ENCODE peak calls at places on chromosomes 7 and 10, in nine cellular contexts. One of them, this sample, is unnamed.

GRCh38 chr7:139246905-139247304 is 15.9 kb downstream of the UBN2 start:
- DNase-seq in fibroblast of the aortic adventitia: peak
- DNase-seq in fibroblast of pulmonary artery: peak
- DNase-seq in HCT116: no peak
- DNase-seq in fibroblast of lung: peak
- DNase-seq in stomach: no peak
- DNase-seq in astrocyte of the spinal cord: peak
- DNase-seq in heart right ventricle: no peak
- DNase-seq in cardiac fibroblast: peak
- DNase-seq in this sample: peak

GRCh38 chr7:150876817-150877526 is 24.7 kb downstream of the AOC1 start:
- DNase-seq in fibroblast of the aortic adventitia: peak
- DNase-seq in fibroblast of pulmonary artery: peak
- DNase-seq in HCT116: peak
- DNase-seq in fibroblast of lung: peak
- DNase-seq in stomach: peak
- DNase-seq in astrocyte of the spinal cord: peak
- DNase-seq in heart right ventricle: peak
- DNase-seq in cardiac fibroblast: peak
- DNase-seq in this sample: peak

GRCh38 chr10:84715911-84716310 is 387.5 kb downstream of the CCSER2 start:
- DNase-seq in fibroblast of the aortic adventitia: no peak
- DNase-seq in fibroblast of pulmonary artery: peak
- DNase-seq in HCT116: peak
- DNase-seq in fibroblast of lung: no peak
- DNase-seq in stomach: no peak
- DNase-seq in astrocyte of the spinal cord: peak
- DNase-seq in heart right ventricle: no peak
- DNase-seq in cardiac fibroblast: peak
- DNase-seq in this sample: no peak

GRCh38 chr10:103885617-103886016 is 30.2 kb upstream of the SH3PXD2A start:
- DNase-seq in fibroblast of the aortic adventitia: peak
- DNase-seq in fibroblast of pulmonary artery: peak
- DNase-seq in HCT116: no peak
- DNase-seq in fibroblast of lung: peak
- DNase-seq in stomach: no peak
- DNase-seq in astrocyte of the spinal cord: peak
- DNase-seq in heart right ventricle: no peak
- DNase-seq in cardiac fibroblast: peak
- DNase-seq in this sample: peak

GRCh38 chr7:47202146-47202768 is 379.7 kb downstream of the TNS3 start:
- DNase-seq in fibroblast of the aortic adventitia: no peak
- DNase-seq in fibroblast of pulmonary artery: no peak
- DNase-seq in HCT116: no peak
- DNase-seq in fibroblast of lung: peak
- DNase-seq in stomach: no peak
- DNase-seq in astrocyte of the spinal cord: no peak
- DNase-seq in heart right ventricle: no peak
- DNase-seq in cardiac fibroblast: no peak
- DNase-seq in this sample: peak

GRCh38 chr10:119761106-119761505 is 35.3 kb downstream of the INPP5F start:
- DNase-seq in fibroblast of the aortic adventitia: peak
- DNase-seq in fibroblast of pulmonary artery: peak
- DNase-seq in HCT116: no peak
- DNase-seq in fibroblast of lung: peak
- DNase-seq in stomach: no peak
- DNase-seq in astrocyte of the spinal cord: peak
- DNase-seq in heart right ventricle: no peak
- DNase-seq in cardiac fibroblast: peak
- DNase-seq in this sample: peak

GRCh38 chr10:103648231-103648950 is 154.9 kb downstream of the NEURL1 start:
- DNase-seq in fibroblast of the aortic adventitia: peak
- DNase-seq in fibroblast of pulmonary artery: no peak
- DNase-seq in HCT116: no peak
- DNase-seq in fibroblast of lung: peak
- DNase-seq in stomach: no peak
- DNase-seq in astrocyte of the spinal cord: no peak
- DNase-seq in heart right ventricle: no peak
- DNase-seq in cardiac fibroblast: peak
- DNase-seq in this sample: peak

GRCh38 chr10:86681047-86681446 is 12.7 kb downstream of the LDB3 start:
- DNase-seq in fibroblast of the aortic adventitia: no peak
- DNase-seq in fibroblast of pulmonary artery: no peak
- DNase-seq in HCT116: no peak
- DNase-seq in fibroblast of lung: no peak
- DNase-seq in stomach: peak
- DNase-seq in astrocyte of the spinal cord: no peak
- DNase-seq in heart right ventricle: peak
- DNase-seq in cardiac fibroblast: no peak
- DNase-seq in this sample: no peak

GRCh38 chr7:27196287-27196739 is 3.6 kb downstream of the HOXA13 start:
- DNase-seq in fibroblast of the aortic adventitia: peak
- DNase-seq in fibroblast of pulmonary artery: peak
- DNase-seq in HCT116: no peak
- DNase-seq in fibroblast of lung: peak
- DNase-seq in stomach: peak
- DNase-seq in astrocyte of the spinal cord: peak
- DNase-seq in heart right ventricle: peak
- DNase-seq in cardiac fibroblast: peak
- DNase-seq in this sample: peak

GRCh38 chr7:8258166-8258565 is 3.8 kb downstream of the ICA1 start:
- DNase-seq in fibroblast of the aortic adventitia: no peak
- DNase-seq in fibroblast of pulmonary artery: no peak
- DNase-seq in HCT116: no peak
- DNase-seq in fibroblast of lung: no peak
- DNase-seq in stomach: no peak
- DNase-seq in astrocyte of the spinal cord: no peak
- DNase-seq in heart right ventricle: no peak
- DNase-seq in cardiac fibroblast: no peak
- DNase-seq in this sample: no peak

GRCh38 chr7:1329261-1329660 is 96.6 kb downstream of the UNCX start:
- DNase-seq in fibroblast of the aortic adventitia: no peak
- DNase-seq in fibroblast of pulmonary artery: no peak
- DNase-seq in HCT116: no peak
- DNase-seq in fibroblast of lung: no peak
- DNase-seq in stomach: no peak
- DNase-seq in astrocyte of the spinal cord: no peak
- DNase-seq in heart right ventricle: no peak
- DNase-seq in cardiac fibroblast: no peak
- DNase-seq in this sample: no peak

GRCh38 chr10:43921478-43921877 is 272.8 kb upstream of the ZNF32 start:
- DNase-seq in fibroblast of the aortic adventitia: no peak
- DNase-seq in fibroblast of pulmonary artery: no peak
- DNase-seq in HCT116: no peak
- DNase-seq in fibroblast of lung: no peak
- DNase-seq in stomach: no peak
- DNase-seq in astrocyte of the spinal cord: no peak
- DNase-seq in heart right ventricle: no peak
- DNase-seq in cardiac fibroblast: no peak
- DNase-seq in this sample: no peak

GRCh38 chr10:122123186-122123585 is 134.2 kb downstream of the TACC2 start:
- DNase-seq in fibroblast of the aortic adventitia: no peak
- DNase-seq in fibroblast of pulmonary artery: no peak
- DNase-seq in HCT116: no peak
- DNase-seq in fibroblast of lung: no peak
- DNase-seq in stomach: no peak
- DNase-seq in astrocyte of the spinal cord: no peak
- DNase-seq in heart right ventricle: no peak
- DNase-seq in cardiac fibroblast: no peak
- DNase-seq in this sample: no peak

GRCh38 chr7:142181966-142182365 is 70.4 kb downstream of the MGAM2 start:
- DNase-seq in fibroblast of the aortic adventitia: no peak
- DNase-seq in fibroblast of pulmonary artery: no peak
- DNase-seq in HCT116: no peak
- DNase-seq in fibroblast of lung: no peak
- DNase-seq in stomach: no peak
- DNase-seq in astrocyte of the spinal cord: no peak
- DNase-seq in heart right ventricle: no peak
- DNase-seq in cardiac fibroblast: no peak
- DNase-seq in this sample: no peak

GRCh38 chr7:7694542-7694941 is 23.9 kb downstream of the RPA3 start:
- DNase-seq in fibroblast of the aortic adventitia: no peak
- DNase-seq in fibroblast of pulmonary artery: no peak
- DNase-seq in HCT116: no peak
- DNase-seq in fibroblast of lung: no peak
- DNase-seq in stomach: no peak
- DNase-seq in astrocyte of the spinal cord: no peak
- DNase-seq in heart right ventricle: no peak
- DNase-seq in cardiac fibroblast: no peak
- DNase-seq in this sample: no peak

GRCh38 chr10:89419548-89419947 is 5.2 kb downstream of the IFIT5 start:
- DNase-seq in fibroblast of the aortic adventitia: peak
- DNase-seq in fibroblast of pulmonary artery: peak
- DNase-seq in HCT116: no peak
- DNase-seq in fibroblast of lung: peak
- DNase-seq in stomach: no peak
- DNase-seq in astrocyte of the spinal cord: peak
- DNase-seq in heart right ventricle: no peak
- DNase-seq in cardiac fibroblast: peak
- DNase-seq in this sample: peak

GRCh38 chr10:28677889-28678686 is 767 bp downstream of the BAMBI start:
- DNase-seq in fibroblast of the aortic adventitia: peak
- DNase-seq in fibroblast of pulmonary artery: peak
- DNase-seq in HCT116: no peak
- DNase-seq in fibroblast of lung: peak
- DNase-seq in stomach: peak
- DNase-seq in astrocyte of the spinal cord: peak
- DNase-seq in heart right ventricle: peak
- DNase-seq in cardiac fibroblast: no peak
- DNase-seq in this sample: peak

GRCh38 chr7:81627565-81628287 is 142.1 kb downstream of the HGF start:
- DNase-seq in fibroblast of the aortic adventitia: peak
- DNase-seq in fibroblast of pulmonary artery: peak
- DNase-seq in HCT116: no peak
- DNase-seq in fibroblast of lung: peak
- DNase-seq in stomach: no peak
- DNase-seq in astrocyte of the spinal cord: peak
- DNase-seq in heart right ventricle: no peak
- DNase-seq in cardiac fibroblast: peak
- DNase-seq in this sample: no peak

GRCh38 chr10:80390740-80391139 is 17.6 kb upstream of the PRXL2A start:
- DNase-seq in fibroblast of the aortic adventitia: no peak
- DNase-seq in fibroblast of pulmonary artery: no peak
- DNase-seq in HCT116: no peak
- DNase-seq in fibroblast of lung: no peak
- DNase-seq in stomach: no peak
- DNase-seq in astrocyte of the spinal cord: no peak
- DNase-seq in heart right ventricle: no peak
- DNase-seq in cardiac fibroblast: no peak
- DNase-seq in this sample: no peak
- H3K4me3 ChIP-seq in fibroblast of the aortic adventitia: no peak
- H3K4me3 ChIP-seq in fibroblast of pulmonary artery: no peak
- H3K4me3 ChIP-seq in HCT116: no peak
- H3K4me3 ChIP-seq in fibroblast of lung: no peak
- H3K4me3 ChIP-seq in stomach: no peak
- H3K4me3 ChIP-seq in astrocyte of the spinal cord: no peak
- H3K4me3 ChIP-seq in heart right ventricle: no peak
- H3K4me3 ChIP-seq in cardiac fibroblast: no peak
- H3K4me3 ChIP-seq in this sample: no peak

GRCh38 chr10:117543999-117544728 is 1.6 kb downstream of the EMX2 start:
- DNase-seq in fibroblast of the aortic adventitia: no peak
- DNase-seq in fibroblast of pulmonary artery: no peak
- DNase-seq in HCT116: no peak
- DNase-seq in fibroblast of lung: no peak
- DNase-seq in stomach: no peak
- DNase-seq in astrocyte of the spinal cord: no peak
- DNase-seq in heart right ventricle: no peak
- DNase-seq in cardiac fibroblast: no peak
- DNase-seq in this sample: no peak
- TF ChIP-seq CTCF in fibroblast of the aortic adventitia: no peak
- TF ChIP-seq CTCF in fibroblast of pulmonary artery: no peak
- TF ChIP-seq CTCF in HCT116: no peak
- TF ChIP-seq CTCF in fibroblast of lung: no peak
- TF ChIP-seq CTCF in stomach: no peak
- TF ChIP-seq CTCF in astrocyte of the spinal cord: no peak
- TF ChIP-seq CTCF in heart right ventricle: no peak
- TF ChIP-seq CTCF in cardiac fibroblast: no peak
- TF ChIP-seq CTCF in this sample: no peak

GRCh38 chr7:122314284-122314683 is 9.7 kb upstream of the FEZF1 start:
- DNase-seq in fibroblast of the aortic adventitia: no peak
- DNase-seq in fibroblast of pulmonary artery: no peak
- DNase-seq in HCT116: no peak
- DNase-seq in fibroblast of lung: no peak
- DNase-seq in stomach: no peak
- DNase-seq in astrocyte of the spinal cord: no peak
- DNase-seq in heart right ventricle: no peak
- DNase-seq in cardiac fibroblast: no peak
- DNase-seq in this sample: no peak

GRCh38 chr7:122311719-122312118 is 7.2 kb upstream of the FEZF1 start:
- DNase-seq in fibroblast of the aortic adventitia: no peak
- DNase-seq in fibroblast of pulmonary artery: no peak
- DNase-seq in HCT116: no peak
- DNase-seq in fibroblast of lung: no peak
- DNase-seq in stomach: no peak
- DNase-seq in astrocyte of the spinal cord: no peak
- DNase-seq in heart right ventricle: no peak
- DNase-seq in cardiac fibroblast: no peak
- DNase-seq in this sample: no peak

GRCh38 chr7:122312789-122313188 is 8.2 kb upstream of the FEZF1 start:
- DNase-seq in fibroblast of the aortic adventitia: no peak
- DNase-seq in fibroblast of pulmonary artery: no peak
- DNase-seq in HCT116: no peak
- DNase-seq in fibroblast of lung: no peak
- DNase-seq in stomach: no peak
- DNase-seq in astrocyte of the spinal cord: no peak
- DNase-seq in heart right ventricle: no peak
- DNase-seq in cardiac fibroblast: no peak
- DNase-seq in this sample: no peak

GRCh38 chr7:122310119-122311021 is 5.8 kb upstream of the FEZF1 start:
- DNase-seq in fibroblast of the aortic adventitia: peak
- DNase-seq in fibroblast of pulmonary artery: peak
- DNase-seq in HCT116: no peak
- DNase-seq in fibroblast of lung: no peak
- DNase-seq in stomach: no peak
- DNase-seq in astrocyte of the spinal cord: no peak
- DNase-seq in heart right ventricle: no peak
- DNase-seq in cardiac fibroblast: peak
- DNase-seq in this sample: peak

DNA sequence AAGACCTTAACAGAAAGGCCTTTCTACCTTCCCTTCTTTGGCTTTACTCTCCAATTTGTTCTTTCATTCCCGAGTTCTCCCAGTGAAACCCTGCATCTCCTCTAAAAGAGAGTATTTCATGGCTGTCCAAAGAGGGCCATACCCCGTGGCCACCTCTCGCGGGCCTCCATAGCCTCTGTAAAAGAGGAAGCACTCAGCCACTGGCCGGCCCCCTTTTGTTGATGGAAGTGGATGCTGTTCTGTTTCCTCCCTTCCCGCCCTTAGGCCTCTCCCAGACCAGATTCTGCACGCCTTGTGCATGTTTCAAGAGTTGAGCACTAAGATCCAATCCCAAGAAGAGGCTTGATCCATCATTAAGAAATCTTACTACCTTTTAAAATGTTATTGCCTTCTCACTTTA is 6.7 kb upstream of the FEZF1 start:
- DNase-seq in fibroblast of the aortic adventitia: no peak
- DNase-seq in fibroblast of pulmonary artery: no peak
- DNase-seq in HCT116: no peak
- DNase-seq in fibroblast of lung: no peak
- DNase-seq in stomach: no peak
- DNase-seq in astrocyte of the spinal cord: no peak
- DNase-seq in heart right ventricle: no peak
- DNase-seq in cardiac fibroblast: no peak
- DNase-seq in this sample: no peak
- H3K4me3 ChIP-seq in fibroblast of the aortic adventitia: no peak
- H3K4me3 ChIP-seq in fibroblast of pulmonary artery: no peak
- H3K4me3 ChIP-seq in HCT116: no peak
- H3K4me3 ChIP-seq in fibroblast of lung: no peak
- H3K4me3 ChIP-seq in stomach: no peak
- H3K4me3 ChIP-seq in astrocyte of the spinal cord: no peak
- H3K4me3 ChIP-seq in heart right ventricle: no peak
- H3K4me3 ChIP-seq in cardiac fibroblast: no peak
- H3K4me3 ChIP-seq in this sample: no peak

GRCh38 chr7:140810830-140811556 is 113.7 kb downstream of the BRAF start:
- DNase-seq in fibroblast of the aortic adventitia: peak
- DNase-seq in fibroblast of pulmonary artery: peak
- DNase-seq in HCT116: peak
- DNase-seq in fibroblast of lung: peak
- DNase-seq in stomach: peak
- DNase-seq in astrocyte of the spinal cord: peak
- DNase-seq in heart right ventricle: no peak
- DNase-seq in cardiac fibroblast: peak
- DNase-seq in this sample: peak
- TF ChIP-seq CTCF in fibroblast of the aortic adventitia: peak
- TF ChIP-seq CTCF in fibroblast of pulmonary artery: peak
- TF ChIP-seq CTCF in HCT116: peak
- TF ChIP-seq CTCF in fibroblast of lung: peak
- TF ChIP-seq CTCF in stomach: peak
- TF ChIP-seq CTCF in astrocyte of the spinal cord: peak
- TF ChIP-seq CTCF in heart right ventricle: peak
- TF ChIP-seq CTCF in cardiac fibroblast: peak
- TF ChIP-seq CTCF in this sample: peak

This sample was measured in AG10803.